ENCODE peak calls at places on chromosomes 12 and 14, in seven cellular contexts. K, I, M, Q, S, E and F are unnamed samples. For H3K9me3, the result is how much of the 10 kb centered on the place peaks cover.

GRCh38 chr12:48194780-48195179 is 8.3 kb downstream of the OR10AD1 start:
- DNase-seq in K (no peak), I (no peak), M (no peak), Q (no peak), S (no peak), E (no peak), F (no peak)

GRCh38 chr12:121227294-121227693 is 17.4 kb downstream of the P2RX4 start:
- DNase-seq in K (no peak), I (no peak), M (no peak), Q (no peak), S (no peak), E (peak), F (no peak)

GRCh38 chr12:68638721-68639395 is 28.2 kb downstream of the RAP1B start:
- DNase-seq in K (no peak), I (no peak), M (no peak), Q (no peak), S (no peak), E (no peak), F (no peak)

GRCh38 chr12:122517877-122518276 is 8.9 kb downstream of the RSRC2 start:
- DNase-seq in K (no peak), I (no peak), M (no peak), Q (no peak), S (no peak), E (no peak), F (no peak)

GRCh38 chr12:121441555-121441954 is 41.6 kb downstream of the RNF34 start:
- DNase-seq in K (peak), I (no peak), M (no peak), Q (no peak), S (no peak), E (peak), F (no peak)

GRCh38 chr14:39241637-39242036 is 7.9 kb downstream of the MIA2 start:
- DNase-seq in K (no peak), I (no peak), M (no peak), Q (no peak), S (no peak), E (no peak), F (no peak)

GRCh38 chr12:75661927-75662326 is 150.5 kb upstream of the KRR1 start:
- DNase-seq in K (no peak), I (no peak), M (no peak), Q (no peak), S (no peak), E (no peak), F (no peak)

GRCh38 chr14:45083979-45084722 is at the start of gene PRPF39:
- DNase-seq in K (peak), I (peak), M (peak), Q (peak), S (peak), E (peak), F (peak)

GRCh38 chr12:105748806-105749600 is 389.8 kb downstream of the NUAK1 start:
- DNase-seq in K (no peak), I (no peak), M (peak), Q (no peak), S (no peak), E (no peak), F (peak)

GRCh38 chr12:48965447-48965846 is 6.1 kb downstream of the WNT10B start:
- DNase-seq in K (no peak), I (no peak), M (no peak), Q (no peak), S (no peak), E (no peak), F (no peak)

GRCh38 chr14:90368946-90369721 is 27.7 kb upstream of the CALM1 start:
- DNase-seq in K (no peak), I (no peak), M (no peak), Q (no peak), S (no peak), E (peak), F (no peak)

GRCh38 chr14:95449131-95449530 is 67.3 kb downstream of the SYNE3 start:
- DNase-seq in K (no peak), I (no peak), M (no peak), Q (no peak), S (no peak), E (no peak), F (no peak)

GRCh38 chr12:67766370-67766769 is 117.8 kb downstream of the DYRK2 start:
- DNase-seq in K (no peak), I (no peak), M (no peak), Q (no peak), S (no peak), E (no peak), F (no peak)

GRCh38 chr14:103801459-103801858 is 45.9 kb downstream of the PPP1R13B start:
- DNase-seq in K (no peak), I (no peak), M (no peak), Q (no peak), S (no peak), E (peak), F (no peak)

GRCh38 chr12:78088391-78088832 is 257.7 kb downstream of the NAV3 start:
- DNase-seq in K (no peak), I (no peak), M (no peak), Q (no peak), S (no peak), E (no peak), F (no peak)

GRCh38 chr14:52951730-52952481 is 1.1 kb upstream of the FERMT2 start:
- DNase-seq in K (no peak), I (no peak), M (no peak), Q (no peak), S (peak), E (peak), F (no peak)

GRCh38 chr12:104682790-104683279 is 226.1 kb downstream of the CHST11 start:
- DNase-seq in K (no peak), I (peak), M (no peak), Q (peak), S (no peak), E (peak), F (no peak)

GRCh38 chr12:58764100-58764953 is 156.0 kb downstream of the LRIG3 start:
- DNase-seq in K (no peak), I (no peak), M (no peak), Q (no peak), S (no peak), E (no peak), F (no peak)

GRCh38 chr14:67819563-67820411 is at the start of gene RAD51B:
- DNase-seq in K (peak), I (peak), M (peak), Q (peak), S (peak), E (peak), F (peak)

GRCh38 chr12:108689314-108690190 is 41.8 kb downstream of the CORO1C start:
- DNase-seq in K (no peak), I (no peak), M (no peak), Q (no peak), S (no peak), E (peak), F (no peak)

GRCh38 chr12:54725233-54725843 is 77.2 kb upstream of the DCD start:
- DNase-seq in K (no peak), I (no peak), M (no peak), Q (no peak), S (peak), E (no peak), F (no peak)

GRCh38 chr12:66164349-66164821 is 5.4 kb downstream of the TMBIM4 start:
- DNase-seq in K (no peak), I (no peak), M (no peak), Q (no peak), S (no peak), E (no peak), F (no peak)

GRCh38 chr12:95385646-95386045 is 88.3 kb upstream of the METAP2 start:
- DNase-seq in K (no peak), I (no peak), M (no peak), Q (no peak), S (no peak), E (no peak), F (no peak)

GRCh38 chr14:91029451-91030217 is 30.8 kb downstream of the RPS6KA5 start:
- DNase-seq in K (no peak), I (no peak), M (no peak), Q (no peak), S (no peak), E (no peak), F (no peak)

GRCh38 chr12:71045781-71046180 is 112.0 kb downstream of the TSPAN8 start:
- DNase-seq in K (no peak), I (no peak), M (no peak), Q (no peak), S (no peak), E (no peak), F (no peak)

GRCh38 chr14:89853976-89854693 is 100.4 kb downstream of the EFCAB11 start:
- DNase-seq in K (peak), I (no peak), M (no peak), Q (no peak), S (no peak), E (no peak), F (no peak)

GRCh38 chr12:122449317-122449716 is 26.8 kb upstream of the CLIP1 start:
- DNase-seq in K (no peak), I (no peak), M (no peak), Q (no peak), S (no peak), E (no peak), F (no peak)

GRCh38 chr12:6374781-6375150 is 597 bp downstream of the SCNN1A start:
- DNase-seq in K (no peak), I (no peak), M (no peak), Q (no peak), S (no peak), E (no peak), F (no peak)

GRCh38 chr12:6377667-6377994 is 2.3 kb upstream of the SCNN1A start:
- DNase-seq in K (no peak), I (no peak), M (no peak), Q (no peak), S (no peak), E (peak), F (no peak)

GRCh38 chr12:6376965-6377666 is 1.8 kb upstream of the SCNN1A start:
- DNase-seq in K (no peak), I (no peak), M (no peak), Q (no peak), S (no peak), E (no peak), F (no peak)

GRCh38 chr12:6375269-6376078 is at the start of gene SCNN1A:
- DNase-seq in K (peak), I (no peak), M (no peak), Q (peak), S (no peak), E (peak), F (no peak)

DNA sequence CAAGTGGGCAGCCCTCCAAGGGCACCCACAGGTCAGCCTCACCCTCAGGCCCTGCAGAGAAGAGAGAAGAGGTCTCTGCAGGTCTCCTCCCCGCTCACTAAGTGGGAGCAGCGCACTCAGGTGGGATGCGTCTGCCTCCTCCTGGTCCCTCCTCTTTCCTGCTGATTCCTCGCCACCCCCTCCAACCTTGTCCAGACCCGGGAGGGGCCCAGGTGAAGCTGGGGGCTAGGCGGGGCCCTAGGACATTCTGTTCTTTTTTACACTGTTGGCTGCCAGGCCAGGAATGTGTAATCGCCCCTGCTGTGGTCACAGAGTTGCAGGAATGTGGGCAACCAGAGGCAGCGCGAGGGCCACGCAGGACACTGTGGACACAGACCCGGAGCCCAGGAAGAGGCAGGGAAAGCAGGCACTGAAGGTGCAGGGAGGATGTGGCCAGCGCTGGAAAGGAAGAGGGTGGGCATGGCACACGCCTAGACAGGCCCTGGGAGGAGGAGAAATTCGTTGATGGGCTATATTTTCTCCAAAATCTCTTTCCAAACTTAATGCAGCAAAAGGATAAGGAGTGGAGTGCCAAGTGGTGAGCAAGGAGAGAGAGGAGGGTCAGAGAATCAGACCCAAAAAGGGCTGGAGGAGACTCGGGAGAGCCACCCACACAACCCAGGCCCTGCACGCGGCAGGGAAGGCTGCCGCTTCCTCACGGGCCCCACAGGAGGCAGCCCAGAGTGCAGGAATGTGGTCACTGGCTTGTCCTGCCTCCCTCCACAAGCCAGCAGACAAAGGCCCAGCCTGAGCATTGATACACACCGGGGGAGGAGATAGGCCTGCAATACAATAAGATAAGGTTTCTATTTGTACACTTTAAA is 947 bp upstream of the SCNN1A start:
- DNase-seq in K (peak), I (no peak), M (no peak), Q (peak), S (no peak), E (no peak), F (no peak)
- TF ChIP-seq CTCF in K (no peak), I (no peak), M (peak), Q (peak), S (peak), E (peak), F (no peak)

GRCh38 chr14:28280997-28281598 is 485.5 kb upstream of the FOXG1 start:
- DNase-seq in K (no peak), I (no peak), M (no peak), Q (no peak), S (no peak), E (no peak), F (no peak)

GRCh38 chr14:28280530-28280929 is 486.1 kb upstream of the FOXG1 start:
- DNase-seq in K (no peak), I (no peak), M (no peak), Q (no peak), S (no peak), E (no peak), F (no peak)
- H3K9me3 ChIP-seq in K (under half), I (under half), M (under half), Q (under half), S (under half), E (under half), F (under half)

GRCh38 chr12:13044002-13044858 is at the start of gene FAM234B:
- DNase-seq in K (peak), I (peak), M (peak), Q (peak), S (peak), E (peak), F (peak)
- TF ChIP-seq CTCF in K (peak), I (no peak), M (peak), Q (no peak), S (peak), E (no peak), F (no peak)

DNA sequence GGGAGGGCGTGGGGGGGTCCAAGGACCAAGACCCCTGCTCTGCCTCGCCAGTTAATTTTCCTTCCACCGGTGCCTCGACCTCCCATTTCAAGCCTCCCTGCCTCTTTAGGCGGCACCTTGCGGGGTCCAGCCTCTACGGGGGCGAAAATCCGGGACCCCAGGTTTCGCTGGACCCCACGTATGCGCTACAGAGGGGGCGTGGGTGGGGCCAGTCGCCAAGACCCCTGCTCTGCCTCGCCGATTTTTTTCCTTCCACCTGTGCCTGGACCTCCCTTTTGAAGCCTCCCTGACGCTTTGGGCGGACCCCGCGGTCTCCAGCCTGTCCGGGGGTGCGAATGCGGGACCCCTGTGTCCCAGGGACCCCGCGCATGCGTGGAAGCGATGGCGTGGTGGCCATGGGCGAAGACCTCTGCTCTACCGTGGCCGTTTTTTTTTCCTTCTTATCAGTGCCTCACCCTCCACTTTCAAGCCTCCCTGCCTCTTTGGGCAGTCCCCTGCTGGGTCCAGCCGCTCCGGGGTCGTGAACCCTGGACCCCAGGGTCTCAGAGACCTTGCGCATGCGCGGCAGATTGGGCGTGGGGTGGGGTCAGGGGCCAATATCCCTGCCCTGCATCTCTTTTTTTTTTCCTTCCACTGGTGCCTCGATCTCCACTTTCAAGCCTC is 324.2 kb downstream of the ALG10 start:
- DNase-seq in K (no peak), I (no peak), M (no peak), Q (no peak), S (no peak), E (no peak), F (no peak)
- H3K9me3 ChIP-seq in K (half or more), I (under half), M (under half), Q (under half), S (under half), E (half or more), F (under half)

DNA sequence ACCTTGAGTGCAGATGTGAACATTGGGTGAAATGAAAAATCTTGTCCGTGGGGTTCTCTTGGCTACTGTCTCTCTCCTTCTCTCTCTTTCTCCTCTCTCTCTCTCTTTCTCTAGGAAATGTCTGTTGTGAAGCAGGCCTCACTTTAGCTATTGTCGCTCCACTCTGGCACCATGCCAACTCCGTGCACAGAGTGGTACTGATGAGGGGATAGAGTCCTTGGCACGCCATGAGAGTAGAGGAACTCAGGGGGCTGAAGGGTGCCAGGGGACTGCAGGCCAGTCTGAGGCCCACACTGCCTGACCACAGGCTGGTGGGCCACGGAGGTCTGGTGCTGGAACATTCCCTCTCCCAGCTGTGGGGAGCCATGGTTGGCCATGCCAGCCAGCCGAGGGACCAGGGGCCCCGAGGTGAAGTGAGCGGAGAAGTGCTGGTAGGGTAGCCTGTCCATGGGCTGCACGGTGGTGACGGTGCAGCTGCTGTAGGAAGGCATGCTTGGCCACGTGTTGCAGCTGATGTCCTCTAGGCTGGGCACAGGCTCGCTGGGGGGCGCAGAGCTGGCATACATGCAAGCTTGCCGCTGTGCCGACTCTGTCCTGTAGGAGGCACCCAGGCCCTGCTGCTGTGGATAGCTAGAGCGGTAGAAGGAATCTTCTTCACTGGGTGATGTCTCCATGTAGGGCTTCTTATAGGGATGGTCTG is 50.4 kb downstream of the TBX5 start:
- DNase-seq in K (peak), I (no peak), M (peak), Q (no peak), S (peak), E (no peak), F (no peak)
- TF ChIP-seq CTCF in K (peak), I (no peak), M (peak), Q (no peak), S (peak), E (no peak), F (no peak)